ENCODE peak calls at places on chromosomes 7 and 10, in ten cellular contexts. G, K, N, Q, H, V, S, Y, Z and O are unnamed samples.

GRCh38 chr7:28984631-28985030 is 26.5 kb upstream of the TRIL start:
- DNase-seq in G (peak), K (no peak), N (no peak), Q (no peak), H (peak), V (peak), S (peak), Y (no peak), Z (peak), O (no peak)

GRCh38 chr10:119483001-119483400 is 59.5 kb downstream of the RGS10 start:
- DNase-seq in G (no peak), K (no peak), N (no peak), Q (no peak), H (no peak), V (no peak), S (no peak), Y (no peak), Z (no peak), O (no peak)

GRCh38 chr10:101995451-101996063 is 60.4 kb downstream of the ARMH3 start:
- DNase-seq in G (peak), K (no peak), N (no peak), Q (no peak), H (peak), V (no peak), S (peak), Y (no peak), Z (no peak), O (no peak)

GRCh38 chr10:30359373-30360206 is 10.5 kb upstream of the MTPAP start:
- DNase-seq in G (peak), K (no peak), N (peak), Q (peak), H (peak), V (peak), S (peak), Y (peak), Z (peak), O (peak)

GRCh38 chr10:33234779-33235178 is 99.7 kb downstream of the NRP1 start:
- DNase-seq in G (peak), K (no peak), N (no peak), Q (no peak), H (no peak), V (no peak), S (peak), Y (no peak), Z (no peak), O (no peak)

GRCh38 chr7:4097001-4097609 is 585.0 kb upstream of the FOXK1 start:
- DNase-seq in G (no peak), K (peak), N (no peak), Q (no peak), H (no peak), V (no peak), S (no peak), Y (no peak), Z (no peak), O (no peak)

GRCh38 chr7:105304040-105304895 is 84.5 kb downstream of the SRPK2 start:
- DNase-seq in G (peak), K (no peak), N (no peak), Q (no peak), H (peak), V (no peak), S (peak), Y (no peak), Z (no peak), O (no peak)

GRCh38 chr7:135744938-135745701 is 3.5 kb downstream of the FAM180A start:
- DNase-seq in G (peak), K (no peak), N (no peak), Q (no peak), H (peak), V (no peak), S (peak), Y (no peak), Z (no peak), O (no peak)

GRCh38 chr7:84025332-84025927 is 169.2 kb downstream of the SEMA3A start:
- DNase-seq in G (peak), K (no peak), N (no peak), Q (no peak), H (peak), V (no peak), S (peak), Y (no peak), Z (no peak), O (no peak)

GRCh38 chr10:114519306-114519669 is 115.0 kb upstream of the AFAP1L2 start:
- DNase-seq in G (peak), K (peak), N (no peak), Q (no peak), H (peak), V (no peak), S (peak), Y (no peak), Z (no peak), O (no peak)

GRCh38 chr10:124742418-124743187 is 1.6 kb downstream of the FAM53B start:
- DNase-seq in G (peak), K (peak), N (peak), Q (no peak), H (peak), V (no peak), S (no peak), Y (peak), Z (peak), O (peak)

GRCh38 chr7:154677454-154677853 is 325.5 kb downstream of the PAXIP1 start:
- DNase-seq in G (no peak), K (no peak), N (no peak), Q (no peak), H (no peak), V (no peak), S (no peak), Y (no peak), Z (no peak), O (no peak)

GRCh38 chr10:9342865-9343450 is 1288.5 kb downstream of the GATA3 start:
- DNase-seq in G (peak), K (peak), N (no peak), Q (no peak), H (peak), V (no peak), S (peak), Y (peak), Z (peak), O (peak)

GRCh38 chr10:132363921-132364593 is 32.1 kb downstream of the LRRC27 start:
- DNase-seq in G (peak), K (no peak), N (no peak), Q (no peak), H (no peak), V (no peak), S (no peak), Y (peak), Z (no peak), O (no peak)

GRCh38 chr10:124385627-124386185 is 33.0 kb downstream of the OAT start:
- DNase-seq in G (no peak), K (no peak), N (no peak), Q (no peak), H (no peak), V (no peak), S (no peak), Y (no peak), Z (no peak), O (no peak)

GRCh38 chr7:130490287-130490686 is 1.6 kb upstream of the MEST start:
- DNase-seq in G (peak), K (no peak), N (peak), Q (peak), H (no peak), V (no peak), S (no peak), Y (no peak), Z (no peak), O (no peak)

GRCh38 chr7:121447939-121448338 is 51.8 kb upstream of the FAM3C start:
- DNase-seq in G (no peak), K (no peak), N (no peak), Q (no peak), H (no peak), V (no peak), S (peak), Y (peak), Z (no peak), O (no peak)

GRCh38 chr10:70656489-70656888 is 15.8 kb upstream of the ADAMTS14 start:
- DNase-seq in G (peak), K (no peak), N (no peak), Q (no peak), H (peak), V (no peak), S (peak), Y (no peak), Z (peak), O (no peak)

GRCh38 chr10:48417374-48417773 is 110.9 kb downstream of the MAPK8 start:
- DNase-seq in G (no peak), K (no peak), N (no peak), Q (no peak), H (peak), V (no peak), S (no peak), Y (no peak), Z (no peak), O (no peak)

GRCh38 chr10:5776881-5777197 is 36.4 kb downstream of the GDI2 start:
- DNase-seq in G (peak), K (peak), N (no peak), Q (no peak), H (peak), V (no peak), S (peak), Y (no peak), Z (no peak), O (no peak)

GRCh38 chr10:102230264-102230860 is 4.3 kb downstream of the ELOVL3 start:
- DNase-seq in G (peak), K (no peak), N (peak), Q (peak), H (peak), V (peak), S (peak), Y (peak), Z (no peak), O (peak)

GRCh38 chr7:144011458-144012230 is 11.5 kb downstream of the OR6B1 start:
- DNase-seq in G (no peak), K (no peak), N (no peak), Q (no peak), H (no peak), V (no peak), S (peak), Y (no peak), Z (no peak), O (no peak)

GRCh38 chr7:121151663-121152344 is 163.3 kb downstream of the CPED1 start:
- DNase-seq in G (peak), K (no peak), N (no peak), Q (no peak), H (no peak), V (no peak), S (no peak), Y (no peak), Z (no peak), O (no peak)

GRCh38 chr10:54773506-54773905 is 27.5 kb downstream of the PCDH15 start:
- DNase-seq in G (no peak), K (no peak), N (no peak), Q (no peak), H (no peak), V (no peak), S (no peak), Y (no peak), Z (no peak), O (no peak)

GRCh38 chr10:120557296-120557810 is 100.3 kb downstream of the PLPP4 start:
- DNase-seq in G (no peak), K (no peak), N (no peak), Q (no peak), H (no peak), V (no peak), S (no peak), Y (no peak), Z (no peak), O (no peak)

GRCh38 chr7:27453702-27454405 is 208.8 kb downstream of the HIBADH start:
- DNase-seq in G (peak), K (no peak), N (no peak), Q (no peak), H (no peak), V (no peak), S (peak), Y (no peak), Z (no peak), O (no peak)

GRCh38 chr7:130988443-130988842 is 254.4 kb upstream of the KLF14 start:
- DNase-seq in G (peak), K (no peak), N (no peak), Q (no peak), H (no peak), V (no peak), S (no peak), Y (peak), Z (no peak), O (no peak)

GRCh38 chr7:108455524-108455832 is 758 bp downstream of the NRCAM start:
- DNase-seq in G (no peak), K (peak), N (no peak), Q (no peak), H (peak), V (no peak), S (no peak), Y (peak), Z (no peak), O (no peak)

GRCh38 chr7:98354511-98355249 is 46.2 kb downstream of the BAIAP2L1 start:
- DNase-seq in G (peak), K (no peak), N (no peak), Q (no peak), H (peak), V (no peak), S (peak), Y (no peak), Z (no peak), O (no peak)

GRCh38 chr7:47944536-47945260 is 3.6 kb downstream of the PKD1L1 start:
- DNase-seq in G (no peak), K (no peak), N (no peak), Q (no peak), H (no peak), V (no peak), S (no peak), Y (no peak), Z (no peak), O (no peak)

GRCh38 chr7:127930341-127931328 is 100.6 kb downstream of the LRRC4 start:
- DNase-seq in G (no peak), K (no peak), N (no peak), Q (no peak), H (no peak), V (no peak), S (no peak), Y (no peak), Z (no peak), O (no peak)

GRCh38 chr10:50417486-50417905 is 166.2 kb upstream of the ASAH2 start:
- DNase-seq in G (no peak), K (no peak), N (no peak), Q (no peak), H (peak), V (no peak), S (no peak), Y (no peak), Z (peak), O (peak)

GRCh38 chr10:123556736-123557135 is 109.4 kb upstream of the GPR26 start:
- DNase-seq in G (no peak), K (no peak), N (no peak), Q (no peak), H (no peak), V (no peak), S (no peak), Y (no peak), Z (no peak), O (no peak)

GRCh38 chr10:31315453-31315852 is 3.6 kb upstream of the ZEB1 start:
- DNase-seq in G (peak), K (no peak), N (no peak), Q (no peak), H (peak), V (no peak), S (peak), Y (no peak), Z (no peak), O (no peak)

GRCh38 chr7:74289660-74290589 is 718 bp downstream of the CLIP2 start:
- DNase-seq in G (no peak), K (peak), N (peak), Q (no peak), H (no peak), V (peak), S (peak), Y (peak), Z (no peak), O (no peak)

GRCh38 chr7:122887848-122888247 is 1.6 kb upstream of the CADPS2 start:
- DNase-seq in G (no peak), K (no peak), N (no peak), Q (no peak), H (no peak), V (no peak), S (no peak), Y (peak), Z (no peak), O (no peak)